ENCODE peak calls at places on chromosomes 4 and X, in eight cellular contexts. One of them, this sample, is unnamed.

GRCh38 chr4:2907706-2908293 is 55.4 kb downstream of the NOP14 start:
- DNase-seq in uterus: no peak
- DNase-seq in T1000: no peak
- DNase-seq in T-helper 2 cell: no peak
- DNase-seq in choroid plexus epithelial cell: no peak
- DNase-seq in NAMALWA: no peak
- DNase-seq in transverse colon: no peak
- DNase-seq in activated CD4-positive, alpha-beta T cell treated with anti-CD3 and anti-CD28 coated beads for 36 hours: no peak
- DNase-seq in this sample: no peak

GRCh38 chrX:12779534-12779933 is 11.7 kb upstream of the PRPS2 start:
- DNase-seq in uterus: no peak
- DNase-seq in T1000: no peak
- DNase-seq in T-helper 2 cell: no peak
- DNase-seq in choroid plexus epithelial cell: no peak
- DNase-seq in NAMALWA: no peak
- DNase-seq in transverse colon: no peak
- DNase-seq in activated CD4-positive, alpha-beta T cell treated with anti-CD3 and anti-CD28 coated beads for 36 hours: no peak
- DNase-seq in this sample: no peak

GRCh38 chr4:29046166-29046565 is 1674.0 kb upstream of the PCDH7 start:
- DNase-seq in uterus: no peak
- DNase-seq in T1000: no peak
- DNase-seq in T-helper 2 cell: no peak
- DNase-seq in choroid plexus epithelial cell: peak; percentile 72
- DNase-seq in NAMALWA: no peak
- DNase-seq in transverse colon: no peak
- DNase-seq in activated CD4-positive, alpha-beta T cell treated with anti-CD3 and anti-CD28 coated beads for 36 hours: no peak
- DNase-seq in this sample: no peak

GRCh38 chr4:16767251-16767650 is 131.2 kb downstream of the LDB2 start:
- DNase-seq in uterus: no peak
- DNase-seq in T1000: no peak
- DNase-seq in T-helper 2 cell: no peak
- DNase-seq in choroid plexus epithelial cell: no peak
- DNase-seq in NAMALWA: no peak
- DNase-seq in transverse colon: no peak
- DNase-seq in activated CD4-positive, alpha-beta T cell treated with anti-CD3 and anti-CD28 coated beads for 36 hours: no peak
- DNase-seq in this sample: no peak

GRCh38 chr4:7769936-7770674 is 169.6 kb downstream of the AFAP1 start:
- DNase-seq in uterus: no peak
- DNase-seq in T1000: no peak
- DNase-seq in T-helper 2 cell: no peak
- DNase-seq in choroid plexus epithelial cell: peak; percentile 60
- DNase-seq in NAMALWA: no peak
- DNase-seq in transverse colon: no peak
- DNase-seq in activated CD4-positive, alpha-beta T cell treated with anti-CD3 and anti-CD28 coated beads for 36 hours: peak; percentile 35
- DNase-seq in this sample: no peak

GRCh38 chrX:49276671-49277519 is 7.3 kb downstream of the PPP1R3F start:
- DNase-seq in uterus: no peak
- DNase-seq in T1000: no peak
- DNase-seq in T-helper 2 cell: no peak
- DNase-seq in choroid plexus epithelial cell: no peak
- DNase-seq in NAMALWA: no peak
- DNase-seq in transverse colon: no peak
- DNase-seq in activated CD4-positive, alpha-beta T cell treated with anti-CD3 and anti-CD28 coated beads for 36 hours: peak; percentile 61
- DNase-seq in this sample: no peak

GRCh38 chr4:101037938-101038413 is 309.4 kb downstream of the PPP3CA start:
- DNase-seq in uterus: no peak
- DNase-seq in T1000: no peak
- DNase-seq in T-helper 2 cell: peak; percentile 47
- DNase-seq in choroid plexus epithelial cell: no peak
- DNase-seq in NAMALWA: no peak
- DNase-seq in transverse colon: no peak
- DNase-seq in activated CD4-positive, alpha-beta T cell treated with anti-CD3 and anti-CD28 coated beads for 36 hours: peak; percentile 23
- DNase-seq in this sample: no peak

GRCh38 chr4:139961344-139961948 is 192.5 kb downstream of the MAML3 start:
- DNase-seq in uterus: no peak
- DNase-seq in T1000: no peak
- DNase-seq in T-helper 2 cell: no peak
- DNase-seq in choroid plexus epithelial cell: no peak
- DNase-seq in NAMALWA: no peak
- DNase-seq in transverse colon: no peak
- DNase-seq in activated CD4-positive, alpha-beta T cell treated with anti-CD3 and anti-CD28 coated beads for 36 hours: no peak
- DNase-seq in this sample: no peak